ENCODE peak calls at places on chromosomes 12 and 14, in four cellular contexts. C is H9, P is IMR-90, J is H1. K is an unnamed sample.

GRCh38 chr12:108129017-108129812 is at the start of gene WSCD2:
- DNase-seq in C (peak; percentile 92), J (peak; percentile 85), P (no peak), K (peak; percentile 87)

GRCh38 chr12:20505056-20505455 is 136.7 kb downstream of the PDE3A start:
- DNase-seq in J (no peak), C (no peak), P (peak; percentile 21), K (no peak)

GRCh38 chr12:129873458-129873857 is 30.4 kb downstream of the TMEM132D start:
- DNase-seq in J (no peak), P (no peak), C (no peak), K (peak; percentile 26)

GRCh38 chr14:51609251-51609986 is 42.3 kb upstream of the FRMD6 start:
- DNase-seq in P (peak; percentile 43), C (no peak), J (no peak), K (no peak)

GRCh38 chr12:100716949-100717732 is 77.4 kb upstream of the ANO4 start:
- DNase-seq in P (no peak), J (peak; percentile 72), C (peak; percentile 64), K (peak; percentile 43)

GRCh38 chr14:102275866-102276265 is 29.1 kb downstream of the MOK start:
- DNase-seq in P (peak; percentile 36), J (no peak), C (no peak), K (no peak)

GRCh38 chr12:34598352-34598827 is 576.1 kb downstream of the ALG10 start:
- DNase-seq in J (no peak), C (no peak), P (no peak), K (no peak)

GRCh38 chr12:110689601-110690430 is 901 bp upstream of the HVCN1 start:
- DNase-seq in P (no peak), C (peak; percentile 81), J (peak; percentile 78), K (no peak)

GRCh38 chr12:122064780-122065588 is 13.6 kb upstream of the MLXIP start:
- DNase-seq in J (peak; percentile 52), C (peak; percentile 86), P (peak; percentile 86), K (no peak)

GRCh38 chr14:52834440-52834842 is 43.0 kb upstream of the GNPNAT1 start:
- DNase-seq in J (no peak), C (no peak), P (peak; percentile 93), K (no peak)

GRCh38 chr14:99468836-99469592 is 11.6 kb downstream of the SETD3 start:
- DNase-seq in C (no peak), J (no peak), P (peak; percentile 32), K (no peak)

GRCh38 chr12:132729541-132730320 is 19.1 kb downstream of the PGAM5 start:
- DNase-seq in J (no peak), P (no peak), C (no peak), K (no peak)

GRCh38 chr14:45467023-45467422 is 214.0 kb upstream of the MIS18BP1 start:
- DNase-seq in J (no peak), C (no peak), P (no peak), K (no peak)

GRCh38 chr12:123546281-123546680 is 12.8 kb upstream of the RILPL1 start:
- DNase-seq in P (peak; percentile 40), C (no peak), J (no peak), K (no peak)

GRCh38 chr14:45819107-45819506 is 566.1 kb upstream of the MIS18BP1 start:
- DNase-seq in J (no peak), P (no peak), C (no peak), K (no peak)

GRCh38 chr14:100533647-100534485 is 53.4 kb downstream of the BEGAIN start:
- DNase-seq in P (no peak), C (peak; percentile 24), J (no peak), K (no peak)

GRCh38 chr12:7872565-7873304 is at the start of gene SLC2A14:
- DNase-seq in P (no peak), C (peak; percentile 51), J (no peak), K (no peak)

GRCh38 chr14:29926701-29927595 is 699 bp downstream of the PRKD1 start:
- DNase-seq in C (peak; percentile 53), P (peak; percentile 43), J (peak; percentile 71), K (peak; percentile 57)

GRCh38 chr12:131860472-131861260 is 32.5 kb downstream of the MMP17 start:
- DNase-seq in P (peak; percentile 57), J (no peak), C (peak; percentile 85), K (peak; percentile 21)

GRCh38 chr14:37515761-37516160 is 79.3 kb downstream of the FOXA1 start:
- DNase-seq in C (no peak), P (no peak), J (no peak), K (no peak)

GRCh38 chr14:79705126-79705894 is 506.0 kb downstream of the DIO2 start:
- DNase-seq in P (no peak), C (no peak), J (no peak), K (no peak)

GRCh38 chr12:14643247-14643646 is 53.2 kb downstream of the GUCY2C start:
- DNase-seq in P (no peak), J (no peak), C (no peak), K (no peak)

GRCh38 chr12:69948874-69949273 is 123.8 kb downstream of the MYRFL start:
- DNase-seq in J (no peak), P (no peak), C (no peak), K (no peak)

GRCh38 chr12:69949324-69949723 is 124.3 kb downstream of the MYRFL start:
- DNase-seq in C (no peak), J (no peak), P (no peak), K (no peak)

GRCh38 chr12:69947922-69948321 is 122.9 kb downstream of the MYRFL start:
- DNase-seq in P (no peak), C (no peak), J (no peak), K (no peak)

GRCh38 chr12:69952890-69953289 is 127.9 kb downstream of the MYRFL start:
- DNase-seq in P (no peak), C (no peak), J (no peak), K (no peak)

GRCh38 chr12:69951108-69951507 is 126.1 kb downstream of the MYRFL start:
- DNase-seq in P (no peak), C (no peak), J (no peak), K (no peak)
- H4K91ac ChIP-seq in P (no peak overlapping the region), C (no peak overlapping the region), J (peak overlapping the region; percentile 62), K (no peak overlapping the region)

GRCh38 chr12:93093243-93093642 is 164.1 kb upstream of the EEA1 start:
- DNase-seq in C (no peak), P (no peak), J (no peak), K (no peak)
- H4K91ac ChIP-seq in C (no peak overlapping the region), P (no peak overlapping the region), J (no peak overlapping the region), K (no peak overlapping the region)

GRCh38 chr12:82998509-82998908 is 311.8 kb downstream of the TMTC2 start:
- DNase-seq in C (no peak), J (no peak), P (no peak), K (no peak)
- H4K91ac ChIP-seq in C (no peak overlapping the region), J (no peak overlapping the region), P (no peak overlapping the region), K (no peak overlapping the region)

GRCh38 chr12:30928356-30929264 is 2.1 kb downstream of the TSPAN11 start:
- DNase-seq in J (no peak), P (no peak), C (peak; percentile 24), K (no peak)

GRCh38 chr12:30927210-30927576 is 645 bp downstream of the TSPAN11 start:
- DNase-seq in C (no peak), P (no peak), J (no peak), K (no peak)

GRCh38 chr12:30923057-30923456 is 3.5 kb upstream of the TSPAN11 start:
- DNase-seq in C (no peak), J (no peak), P (no peak), K (no peak)

GRCh38 chr12:30926243-30927209 is at the start of gene TSPAN11:
- DNase-seq in P (peak; percentile 26), J (peak; percentile 79), C (peak; percentile 76), K (peak; percentile 80)

DNA sequence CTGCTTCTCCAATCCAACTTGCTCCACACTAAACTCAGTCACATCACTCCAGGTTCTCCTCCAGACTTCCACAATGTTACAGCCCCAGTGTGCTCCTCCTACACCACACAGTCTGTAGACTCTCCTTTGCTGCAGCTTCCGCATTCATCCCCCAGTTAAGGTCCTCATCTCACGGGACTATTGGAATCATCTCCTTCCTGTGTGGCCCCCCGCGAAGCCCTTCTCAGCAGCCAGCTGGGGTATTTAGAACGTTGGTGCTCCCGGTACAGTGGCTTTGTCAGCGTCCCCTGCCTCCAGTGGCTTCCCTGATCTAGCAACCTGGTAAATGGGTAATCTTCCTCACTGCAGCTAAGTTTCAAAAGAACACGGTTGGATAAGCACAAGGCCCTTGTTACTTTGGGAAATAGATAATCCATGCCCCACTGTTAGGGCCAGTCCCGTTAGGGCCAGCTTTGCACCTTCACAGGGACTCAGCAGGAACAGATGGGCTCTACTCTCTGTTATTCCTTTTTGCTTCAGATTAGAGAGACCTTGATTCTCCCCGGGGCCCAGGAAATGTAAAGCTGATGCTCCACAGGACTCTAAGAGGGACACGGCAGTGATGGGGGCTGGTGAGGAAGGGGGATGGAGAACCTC is 823 bp upstream of the TSPAN11 start:
- DNase-seq in C (peak; percentile 37), P (no peak), J (no peak), K (no peak)
- H4K91ac ChIP-seq in C (no peak overlapping the region), P (no peak overlapping the region), J (no peak overlapping the region), K (no peak overlapping the region)

GRCh38 chr12:52083638-52083996 is 4.1 kb downstream of the SMIM41 start:
- DNase-seq in P (no peak), J (no peak), C (no peak), K (no peak)

GRCh38 chr12:52084491-52085231 is 5.2 kb downstream of the SMIM41 start:
- DNase-seq in C (no peak), J (no peak), P (no peak), K (no peak)

GRCh38 chr12:52082026-52082667 is 2.6 kb downstream of the SMIM41 start:
- DNase-seq in J (no peak), C (peak; percentile 41), P (peak; percentile 61), K (no peak)

GRCh38 chr12:52082668-52082987 is 3.1 kb downstream of the SMIM41 start:
- DNase-seq in C (no peak), P (no peak), J (no peak), K (no peak)

DNA sequence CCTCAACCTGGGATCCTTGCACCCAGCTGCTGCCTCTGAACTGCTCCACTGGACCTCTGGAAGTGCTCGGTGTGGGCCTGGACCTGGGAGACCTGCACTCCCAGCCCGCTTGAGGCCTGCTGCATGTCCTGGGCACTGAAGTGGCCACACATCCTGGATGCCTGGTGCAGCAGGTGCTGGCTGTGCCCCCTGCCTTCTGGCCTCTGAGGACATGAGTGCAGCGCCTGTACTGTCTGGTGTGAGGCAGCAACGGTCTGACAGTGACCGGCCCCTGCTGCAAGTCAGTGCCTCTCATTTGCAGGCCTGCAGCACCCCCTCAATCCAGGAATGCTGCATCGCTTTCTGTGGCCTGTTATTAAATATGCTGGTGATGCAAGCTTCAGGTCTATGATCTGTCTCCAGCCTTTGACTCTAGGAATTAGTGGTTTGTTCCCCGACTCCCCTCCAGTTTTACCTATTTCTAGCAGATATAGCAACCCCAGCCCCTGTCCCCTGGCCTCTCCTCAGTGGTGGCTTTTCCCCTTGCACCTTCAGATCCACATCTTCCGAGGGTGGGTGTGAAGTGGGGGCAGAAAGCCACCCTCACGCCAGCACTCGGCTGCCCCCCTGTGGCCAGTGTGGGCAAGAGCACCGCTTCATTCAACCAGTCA is 3.6 kb downstream of the SMIM41 start:
- DNase-seq in P (peak; percentile 71), C (peak; percentile 71), J (peak; percentile 85), K (peak; percentile 68)
- H4K91ac ChIP-seq in P (peak overlapping the region; percentile 70), C (no peak overlapping the region), J (peak overlapping the region; percentile 0), K (no peak overlapping the region)

GRCh38 chr12:54356951-54357356 is 7.3 kb downstream of the GPR84 start:
- DNase-seq in P (no peak), J (peak; percentile 49), C (peak; percentile 57), K (no peak)
- H4K91ac ChIP-seq in P (no peak overlapping the region), J (peak overlapping the region; percentile 38), C (no peak overlapping the region), K (peak overlapping the region; percentile 44)